ENCODE peak calls at places on chromosomes 13 and 19, in six cellular contexts. C, T, S, A, X and K are unnamed samples. For H3K36me3, the result is how much of the 10 kb centered on the place peaks cover.

GRCh38 chr13:79225487-79226232 is 180.4 kb downstream of the RBM26 start:
- DNase-seq in X (no peak), S (no peak), C (no peak), A (no peak), T (peak), K (no peak)

GRCh38 chr19:35260694-35261304 is 8.0 kb upstream of the USF2 start:
- DNase-seq in T (no peak), S (no peak), C (no peak), X (no peak), A (peak), K (no peak)

GRCh38 chr13:27425151-27425917 is 915 bp downstream of the GTF3A start:
- DNase-seq in T (peak), A (no peak), C (no peak), X (peak), S (peak), K (no peak)

GRCh38 chr13:69681722-69682121 is 425.9 kb upstream of the ATXN8OS start:
- DNase-seq in C (no peak), S (no peak), A (no peak), X (no peak), T (no peak), K (no peak)

GRCh38 chr19:920051-920857 is 3.1 kb downstream of the KISS1R start:
- DNase-seq in C (peak), S (peak), T (peak), A (no peak), X (peak), K (peak)

GRCh38 chr13:51873837-51874236 is 12.1 kb downstream of the CCDC70 start:
- DNase-seq in S (no peak), T (no peak), C (no peak), A (no peak), X (no peak), K (no peak)

GRCh38 chr13:39374741-39375189 is 228.2 kb downstream of the LHFPL6 start:
- DNase-seq in X (no peak), C (no peak), S (no peak), A (no peak), T (peak), K (no peak)

GRCh38 chr19:43784251-43784980 is 3.6 kb upstream of the KCNN4 start:
- DNase-seq in A (no peak), S (peak), X (peak), T (peak), C (no peak), K (peak)

GRCh38 chr13:72500851-72501250 is 226.6 kb downstream of the MZT1 start:
- DNase-seq in S (no peak), A (no peak), T (no peak), C (no peak), X (no peak), K (no peak)

GRCh38 chr19:4831351-4832340 is at the start of gene TICAM1:
- DNase-seq in A (peak), X (peak), S (peak), C (peak), T (peak), K (peak)

GRCh38 chr19:4014541-4015491 is 7.3 kb downstream of the PIAS4 start:
- DNase-seq in X (peak), S (peak), T (no peak), C (peak), A (no peak), K (peak)

GRCh38 chr19:36115453-36116343 is at the start of gene TBCB:
- DNase-seq in C (peak), T (no peak), X (peak), A (peak), S (no peak), K (peak)

GRCh38 chr13:100566543-100566942 is 22.0 kb downstream of the GGACT start:
- DNase-seq in A (no peak), X (no peak), S (no peak), T (peak), C (no peak), K (no peak)

GRCh38 chr19:58558066-58558622 is at the start of gene UBE2M:
- DNase-seq in A (no peak), X (peak), T (no peak), S (peak), C (peak), K (peak)

GRCh38 chr19:10603084-10603872 is 16.2 kb upstream of the AP1M2 start:
- DNase-seq in S (peak), T (no peak), X (peak), A (no peak), C (peak), K (peak)

GRCh38 chr13:75220238-75220542 is 261.8 kb downstream of the TBC1D4 start:
- DNase-seq in C (no peak), S (no peak), A (no peak), X (no peak), T (no peak), K (no peak)

GRCh38 chr13:100694722-100695644 is 20.4 kb upstream of the TMTC4 start:
- DNase-seq in C (peak), X (no peak), A (no peak), S (no peak), T (peak), K (no peak)

GRCh38 chr19:35141627-35142401 is 1.2 kb upstream of the FXYD7 start:
- DNase-seq in C (no peak), A (no peak), X (peak), T (no peak), S (no peak), K (no peak)

GRCh38 chr19:10209305-10209704 is 14.6 kb upstream of the DNMT1 start:
- DNase-seq in T (no peak), C (no peak), A (no peak), X (no peak), S (no peak), K (no peak)

GRCh38 chr13:69720278-69720983 is 387.2 kb upstream of the ATXN8OS start:
- DNase-seq in C (no peak), S (no peak), T (no peak), X (no peak), A (no peak), K (no peak)

GRCh38 chr13:27449081-27449603 is 1.2 kb downstream of the MTIF3 start:
- DNase-seq in C (peak), X (no peak), T (peak), S (no peak), A (no peak), K (no peak)

GRCh38 chr19:3852614-3853254 is 16.1 kb downstream of the ZFR2 start:
- DNase-seq in X (peak), C (no peak), S (no peak), T (peak), A (no peak), K (peak)

GRCh38 chr13:65866138-65866537 is 1364.0 kb downstream of the PCDH9 start:
- DNase-seq in X (no peak), A (no peak), T (no peak), C (no peak), S (no peak), K (no peak)

GRCh38 chr19:6586056-6586455 is 4.9 kb downstream of the CD70 start:
- DNase-seq in C (no peak), T (no peak), X (no peak), S (no peak), A (no peak), K (no peak)

GRCh38 chr19:6586726-6587092 is 4.2 kb downstream of the CD70 start:
- DNase-seq in C (no peak), A (no peak), T (no peak), S (no peak), X (no peak), K (no peak)

GRCh38 chr19:6588508-6589345 is 2.2 kb downstream of the CD70 start:
- DNase-seq in T (no peak), C (peak), X (no peak), A (no peak), S (no peak), K (no peak)

GRCh38 chr19:6587998-6588507 is 2.9 kb downstream of the CD70 start:
- DNase-seq in A (no peak), S (no peak), C (peak), T (no peak), X (no peak), K (no peak)

GRCh38 chr19:6587093-6587820 is 3.7 kb downstream of the CD70 start:
- DNase-seq in S (no peak), A (no peak), C (peak), X (no peak), T (peak), K (no peak)
- H3K4me3 ChIP-seq in S (peak), A (no peak), C (peak), X (peak), T (no peak), K (peak)

GRCh38 chr19:55097864-55098715 is 19.3 kb downstream of the PPP1R12C start:
- DNase-seq in X (no peak), C (no peak), A (no peak), S (no peak), T (no peak), K (no peak)

GRCh38 chr19:55094456-55095259 is 19.0 kb downstream of the EPS8L1 start:
- DNase-seq in S (no peak), A (no peak), C (peak), T (no peak), X (no peak), K (no peak)

GRCh38 chr19:55096061-55096701 is 20.5 kb downstream of the EPS8L1 start:
- DNase-seq in A (no peak), T (no peak), C (peak), X (no peak), S (no peak), K (no peak)

GRCh38 chr19:55092423-55093318 is 17.0 kb downstream of the EPS8L1 start:
- DNase-seq in S (no peak), A (no peak), T (no peak), C (peak), X (no peak), K (no peak)

GRCh38 chr19:55095260-55096060 is 19.8 kb downstream of the EPS8L1 start:
- DNase-seq in C (peak), X (no peak), A (no peak), S (no peak), T (no peak), K (no peak)
- H3K36me3 ChIP-seq in C (under half), X (under half), A (half or more), S (under half), T (under half), K (under half)

GRCh38 chr19:41457241-41457640 is 14.3 kb downstream of the ERICH4 start:
- DNase-seq in C (no peak), A (no peak), S (peak), T (no peak), X (no peak), K (no peak)
- H3K27ac ChIP-seq in C (no peak), A (no peak), S (no peak), T (no peak), X (no peak), K (no peak)

DNA sequence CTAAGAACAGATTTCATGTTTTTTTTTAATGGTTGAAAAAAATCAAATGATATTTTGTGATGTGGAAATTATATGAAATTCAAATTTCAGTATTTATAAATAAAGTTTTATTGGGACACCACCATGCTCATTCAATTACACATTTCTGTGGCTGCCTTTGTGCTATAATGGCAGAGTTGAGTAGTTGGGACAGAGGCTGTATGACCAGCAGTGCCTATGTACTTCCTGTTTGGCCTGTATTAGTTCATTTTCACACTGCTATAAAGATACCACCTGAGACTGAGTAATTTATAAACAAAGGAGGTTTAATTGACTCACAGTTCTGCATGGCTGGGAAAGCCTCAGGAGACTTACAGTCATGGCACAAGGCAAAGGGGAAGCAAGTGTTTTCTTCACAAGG is 33.6 kb downstream of the AKAP11 start:
- DNase-seq in A (no peak), S (no peak), T (peak), X (no peak), C (no peak), K (no peak)
- H3K4me3 ChIP-seq in A (no peak), S (no peak), T (no peak), X (no peak), C (no peak), K (no peak)

DNA sequence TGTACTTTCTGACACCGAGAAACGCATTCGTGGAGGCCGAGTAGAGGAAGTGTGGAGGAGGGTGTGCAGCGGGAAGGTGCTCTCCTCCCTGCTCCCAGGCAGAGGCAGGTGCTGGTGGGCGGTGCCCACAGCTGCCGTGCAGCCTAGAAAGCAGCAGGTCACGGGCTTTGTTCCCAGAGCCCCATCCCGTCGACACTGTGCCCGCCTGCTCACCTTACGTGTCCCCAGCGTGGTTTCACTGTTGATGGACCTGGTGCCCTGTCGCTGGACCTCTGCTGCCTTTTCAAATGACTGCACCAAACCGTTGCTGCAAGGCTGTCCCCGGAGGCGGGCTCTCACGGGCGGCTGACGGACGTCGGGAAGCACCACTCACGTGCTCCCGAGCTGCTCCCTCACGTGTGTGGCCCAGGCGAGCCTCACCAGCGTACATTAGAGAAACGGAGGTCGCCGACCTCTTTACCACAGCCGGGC is 20.8 kb downstream of the PLEKHJ1 start:
- DNase-seq in A (no peak), S (peak), X (no peak), C (peak), T (no peak), K (peak)
- H3K36me3 ChIP-seq in A (half or more), S (under half), X (under half), C (under half), T (under half), K (under half)

DNA sequence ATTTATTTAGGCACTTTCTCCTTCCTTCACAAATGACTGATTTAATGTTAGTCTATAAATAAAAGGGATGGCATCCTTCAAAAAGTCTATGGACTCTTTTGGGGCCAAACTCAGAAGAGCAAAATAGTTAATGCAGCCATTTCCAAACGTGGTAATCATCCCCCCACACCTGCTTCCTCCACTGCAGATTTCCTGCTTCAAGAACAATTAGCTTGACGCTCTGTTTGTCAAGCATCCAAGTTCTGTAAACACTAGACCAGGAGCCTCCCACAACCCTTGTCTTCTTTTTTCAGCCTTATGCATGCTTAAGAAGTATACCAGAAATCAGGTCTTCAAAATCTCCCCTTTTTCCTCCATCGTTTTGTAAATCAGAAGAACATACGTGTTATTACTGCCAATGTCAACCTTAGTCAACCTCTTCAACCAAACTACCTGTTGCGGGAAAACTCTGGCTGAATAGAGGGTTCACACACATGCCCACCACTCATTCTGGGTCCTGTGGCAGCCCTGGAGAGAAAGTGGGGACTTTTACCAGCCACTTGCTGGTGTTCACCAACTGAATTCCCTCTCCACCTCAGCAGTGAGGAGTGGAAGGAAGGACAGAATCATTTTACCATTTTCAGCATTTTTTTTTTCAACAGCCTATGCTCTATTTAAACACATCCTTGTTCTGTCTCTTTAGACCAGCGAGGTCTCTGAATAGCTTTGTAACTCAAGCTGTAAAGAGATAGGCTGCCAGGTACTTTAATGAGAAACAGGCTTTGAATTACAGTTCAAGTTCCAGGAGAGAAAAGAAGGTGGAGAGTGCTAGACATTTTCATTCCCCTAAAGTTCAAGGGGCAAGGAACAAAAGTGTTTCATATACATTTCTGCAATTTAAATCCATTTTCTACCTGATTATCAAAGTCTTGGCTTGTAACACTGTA is 39.1 kb downstream of the EFNB2 start:
- DNase-seq in T (no peak), A (no peak), C (no peak), S (no peak), X (no peak), K (no peak)
- H3K27ac ChIP-seq in T (no peak), A (peak), C (peak), S (no peak), X (no peak), K (no peak)

GRCh38 chr19:18329035-18329376 is 6.1 kb upstream of the LSM4 start:
- DNase-seq in X (no peak), T (no peak), C (no peak), A (no peak), S (no peak), K (no peak)
- H3K4me3 ChIP-seq in X (no peak), T (no peak), C (peak), A (no peak), S (no peak), K (no peak)

GRCh38 chr13:111258637-111259036 is 61.8 kb upstream of the TEX29 start:
- DNase-seq in T (no peak), C (no peak), A (no peak), S (no peak), X (no peak), K (no peak)

GRCh38 chr13:111255228-111255790 is 65.1 kb upstream of the TEX29 start:
- DNase-seq in S (no peak), C (no peak), A (no peak), T (no peak), X (no peak), K (no peak)

GRCh38 chr13:111256946-111257345 is 63.5 kb upstream of the TEX29 start:
- DNase-seq in S (no peak), C (no peak), A (no peak), X (no peak), T (no peak), K (no peak)

GRCh38 chr13:111259058-111259457 is 61.4 kb upstream of the TEX29 start:
- DNase-seq in S (no peak), C (no peak), X (no peak), T (no peak), A (no peak), K (no peak)

GRCh38 chr13:111256458-111256857 is 64.0 kb upstream of the TEX29 start:
- DNase-seq in S (no peak), X (no peak), T (no peak), C (no peak), A (no peak), K (no peak)
- H3K36me3 ChIP-seq in S (under half), X (under half), T (under half), C (under half), A (under half), K (under half)

DNA sequence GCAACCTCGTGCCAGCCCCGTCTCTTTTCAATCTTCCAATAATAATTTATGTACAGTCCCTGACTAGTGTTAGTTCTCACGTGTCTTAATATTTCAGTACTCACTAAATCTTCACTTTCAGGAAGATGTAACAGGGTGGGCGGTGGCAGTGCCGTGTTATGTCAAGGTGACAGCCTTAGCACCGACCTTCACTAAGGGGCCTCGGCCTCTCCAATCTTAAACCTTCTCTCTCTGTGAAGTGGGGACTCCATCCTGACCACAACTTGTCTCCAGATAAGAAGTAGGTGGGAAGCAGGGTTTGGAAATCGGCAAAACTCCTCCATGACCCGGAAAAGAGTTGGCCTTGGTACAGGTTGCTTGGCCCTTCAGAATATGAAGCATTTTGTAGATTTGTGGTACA is 1.8 kb downstream of the RPS19 start:
- DNase-seq in A (no peak), T (no peak), S (no peak), X (no peak), C (no peak), K (no peak)
- H3K27ac ChIP-seq in A (no peak), T (peak), S (peak), X (no peak), C (peak), K (peak)